ENCODE peak calls at places on chromosomes 11 and 22, in five cellular contexts. One of them, this sample, is unnamed.

GRCh38 chr11:119540370-119541125 is 117.6 kb upstream of the THY1 start:
- DNase-seq in T-cell: no peak
- DNase-seq in HTR-8/SVneo: no peak
- DNase-seq in activated T-cell treated with anti-CD3 and anti-CD28 coated beads, Interleukin-2, amount 50 U/mL, for 72 hours: no peak
- DNase-seq in CMK: no peak
- DNase-seq in this sample: no peak

GRCh38 chr22:22576244-22576988 is 17.4 kb upstream of the PRAME start:
- DNase-seq in T-cell: no peak
- DNase-seq in HTR-8/SVneo: peak; percentile 35
- DNase-seq in activated T-cell treated with anti-CD3 and anti-CD28 coated beads, Interleukin-2, amount 50 U/mL, for 72 hours: peak; percentile 31
- DNase-seq in CMK: no peak
- DNase-seq in this sample: no peak

GRCh38 chr11:61378713-61379313 is 13.6 kb upstream of the TMEM216 start:
- DNase-seq in T-cell: no peak
- DNase-seq in HTR-8/SVneo: peak; percentile 67
- DNase-seq in activated T-cell treated with anti-CD3 and anti-CD28 coated beads, Interleukin-2, amount 50 U/mL, for 72 hours: no peak
- DNase-seq in CMK: no peak
- DNase-seq in this sample: no peak

GRCh38 chr11:3959918-3960295 is 104.4 kb downstream of the STIM1 start:
- DNase-seq in T-cell: no peak
- DNase-seq in HTR-8/SVneo: no peak
- DNase-seq in activated T-cell treated with anti-CD3 and anti-CD28 coated beads, Interleukin-2, amount 50 U/mL, for 72 hours: no peak
- DNase-seq in CMK: no peak
- DNase-seq in this sample: no peak

GRCh38 chr11:115362997-115363396 is 141.2 kb downstream of the CADM1 start:
- DNase-seq in T-cell: no peak
- DNase-seq in HTR-8/SVneo: no peak
- DNase-seq in activated T-cell treated with anti-CD3 and anti-CD28 coated beads, Interleukin-2, amount 50 U/mL, for 72 hours: no peak
- DNase-seq in CMK: no peak
- DNase-seq in this sample: no peak

GRCh38 chr11:128290106-128290840 is 297.1 kb downstream of the ETS1 start:
- DNase-seq in T-cell: peak; percentile 57
- DNase-seq in HTR-8/SVneo: peak; percentile 58
- DNase-seq in activated T-cell treated with anti-CD3 and anti-CD28 coated beads, Interleukin-2, amount 50 U/mL, for 72 hours: peak; percentile 77
- DNase-seq in CMK: peak; percentile 78
- DNase-seq in this sample: peak; percentile 35

GRCh38 chr11:135074397-135074998 is 662.5 kb upstream of the B3GAT1 start:
- DNase-seq in T-cell: no peak
- DNase-seq in HTR-8/SVneo: no peak
- DNase-seq in activated T-cell treated with anti-CD3 and anti-CD28 coated beads, Interleukin-2, amount 50 U/mL, for 72 hours: no peak
- DNase-seq in CMK: no peak
- DNase-seq in this sample: no peak

GRCh38 chr11:75474240-75474639 is 41.2 kb upstream of the KLHL35 start:
- DNase-seq in T-cell: no peak
- DNase-seq in HTR-8/SVneo: no peak
- DNase-seq in activated T-cell treated with anti-CD3 and anti-CD28 coated beads, Interleukin-2, amount 50 U/mL, for 72 hours: no peak
- DNase-seq in CMK: no peak
- DNase-seq in this sample: no peak

GRCh38 chr22:19891350-19892248 is 36.9 kb upstream of the GNB1L start:
- DNase-seq in T-cell: peak; percentile 63
- DNase-seq in HTR-8/SVneo: peak; percentile 84
- DNase-seq in activated T-cell treated with anti-CD3 and anti-CD28 coated beads, Interleukin-2, amount 50 U/mL, for 72 hours: peak; percentile 83
- DNase-seq in CMK: no peak
- DNase-seq in this sample: peak; percentile 76

GRCh38 chr11:10892250-10892649 is 34.4 kb upstream of the ZBED5 start:
- DNase-seq in T-cell: no peak
- DNase-seq in HTR-8/SVneo: no peak
- DNase-seq in activated T-cell treated with anti-CD3 and anti-CD28 coated beads, Interleukin-2, amount 50 U/mL, for 72 hours: no peak
- DNase-seq in CMK: no peak
- DNase-seq in this sample: no peak

GRCh38 chr11:68430801-68431200 is 29.8 kb upstream of the PPP6R3 start:
- DNase-seq in T-cell: no peak
- DNase-seq in HTR-8/SVneo: no peak
- DNase-seq in activated T-cell treated with anti-CD3 and anti-CD28 coated beads, Interleukin-2, amount 50 U/mL, for 72 hours: no peak
- DNase-seq in CMK: no peak
- DNase-seq in this sample: no peak

GRCh38 chr11:19903620-19904069 is 191.0 kb downstream of the NAV2 start:
- DNase-seq in T-cell: no peak
- DNase-seq in HTR-8/SVneo: peak; percentile 51
- DNase-seq in activated T-cell treated with anti-CD3 and anti-CD28 coated beads, Interleukin-2, amount 50 U/mL, for 72 hours: peak; percentile 53
- DNase-seq in CMK: peak; percentile 33
- DNase-seq in this sample: peak; percentile 55

GRCh38 chr11:118953265-118953664 is 2.8 kb upstream of the UPK2 start:
- DNase-seq in T-cell: no peak
- DNase-seq in HTR-8/SVneo: no peak
- DNase-seq in activated T-cell treated with anti-CD3 and anti-CD28 coated beads, Interleukin-2, amount 50 U/mL, for 72 hours: no peak
- DNase-seq in CMK: no peak
- DNase-seq in this sample: no peak

GRCh38 chr11:45089251-45089650 is 57.2 kb upstream of the PRDM11 start:
- DNase-seq in T-cell: no peak
- DNase-seq in HTR-8/SVneo: peak; percentile 35
- DNase-seq in activated T-cell treated with anti-CD3 and anti-CD28 coated beads, Interleukin-2, amount 50 U/mL, for 72 hours: no peak
- DNase-seq in CMK: no peak
- DNase-seq in this sample: no peak

GRCh38 chr11:35334385-35335090 is 84.8 kb downstream of the SLC1A2 start:
- DNase-seq in T-cell: no peak
- DNase-seq in HTR-8/SVneo: no peak
- DNase-seq in activated T-cell treated with anti-CD3 and anti-CD28 coated beads, Interleukin-2, amount 50 U/mL, for 72 hours: peak; percentile 13
- DNase-seq in CMK: no peak
- DNase-seq in this sample: no peak

GRCh38 chr22:23484651-23485050 is 95.4 kb downstream of the IGLL1 start:
- DNase-seq in T-cell: no peak
- DNase-seq in HTR-8/SVneo: no peak
- DNase-seq in activated T-cell treated with anti-CD3 and anti-CD28 coated beads, Interleukin-2, amount 50 U/mL, for 72 hours: no peak
- DNase-seq in CMK: no peak
- DNase-seq in this sample: no peak

GRCh38 chr11:35178067-35178805 is 39.3 kb downstream of the CD44 start:
- DNase-seq in T-cell: no peak
- DNase-seq in HTR-8/SVneo: no peak
- DNase-seq in activated T-cell treated with anti-CD3 and anti-CD28 coated beads, Interleukin-2, amount 50 U/mL, for 72 hours: no peak
- DNase-seq in CMK: no peak
- DNase-seq in this sample: no peak

GRCh38 chr11:74084796-74085541 is 76.1 kb upstream of the UCP3 start:
- DNase-seq in T-cell: no peak
- DNase-seq in HTR-8/SVneo: peak; percentile 27
- DNase-seq in activated T-cell treated with anti-CD3 and anti-CD28 coated beads, Interleukin-2, amount 50 U/mL, for 72 hours: no peak
- DNase-seq in CMK: no peak
- DNase-seq in this sample: no peak

GRCh38 chr22:46937185-46937584 is 174.7 kb downstream of the TBC1D22A start:
- DNase-seq in T-cell: no peak
- DNase-seq in HTR-8/SVneo: no peak
- DNase-seq in activated T-cell treated with anti-CD3 and anti-CD28 coated beads, Interleukin-2, amount 50 U/mL, for 72 hours: no peak
- DNase-seq in CMK: no peak
- DNase-seq in this sample: no peak

GRCh38 chr11:31813242-31813960 is 2.3 kb upstream of the PAX6 start:
- DNase-seq in T-cell: no peak
- DNase-seq in HTR-8/SVneo: no peak
- DNase-seq in activated T-cell treated with anti-CD3 and anti-CD28 coated beads, Interleukin-2, amount 50 U/mL, for 72 hours: no peak
- DNase-seq in CMK: no peak
- DNase-seq in this sample: no peak

GRCh38 chr11:6640985-6641701 is 14.5 kb downstream of the DCHS1 start:
- DNase-seq in T-cell: no peak
- DNase-seq in HTR-8/SVneo: no peak
- DNase-seq in activated T-cell treated with anti-CD3 and anti-CD28 coated beads, Interleukin-2, amount 50 U/mL, for 72 hours: no peak
- DNase-seq in CMK: no peak
- DNase-seq in this sample: no peak

GRCh38 chr22:23789638-23790037 is 2.9 kb downstream of the SMARCB1 start:
- DNase-seq in T-cell: no peak
- DNase-seq in HTR-8/SVneo: no peak
- DNase-seq in activated T-cell treated with anti-CD3 and anti-CD28 coated beads, Interleukin-2, amount 50 U/mL, for 72 hours: no peak
- DNase-seq in CMK: no peak
- DNase-seq in this sample: no peak

This sample was measured in pulmonary artery endothelial cell.